ENCODE peak calls at places on chromosomes 4 and X, in four cellular contexts. S is colonic mucosa, V is ovary, F is mesenchymal stem cell. L is an unnamed sample. For H3K36me3 and H3K4me1, the result is how much of the 10 kb centered on the place peaks cover.

GRCh38 chrX:69616520-69617203 is 749 bp downstream of the EDA start:
- DNase-seq in S (peak), V (peak), F (no peak), L (no peak)

GRCh38 chrX:74450803-74451449 is 29.6 kb downstream of the SLC16A2 start:
- DNase-seq in F (peak), V (no peak), S (no peak), L (no peak)

GRCh38 chrX:117995378-117995777 is 121.2 kb downstream of the KLHL13 start:
- DNase-seq in V (no peak), F (no peak), S (no peak), L (no peak)

GRCh38 chr4:73917081-73917501 is 47.9 kb downstream of the CXCL1 start:
- DNase-seq in S (no peak), V (no peak), F (peak), L (no peak)

GRCh38 chr4:177239475-177239874 is 70.2 kb upstream of the NEIL3 start:
- DNase-seq in F (no peak), S (no peak), V (no peak), L (no peak)

GRCh38 chr4:154838155-154838554 is 57.1 kb downstream of the RBM46 start:
- DNase-seq in S (no peak), V (no peak), F (no peak), L (no peak)

GRCh38 chrX:41677183-41677582 is 11.6 kb upstream of the GPR34 start:
- DNase-seq in S (no peak), F (no peak), V (no peak), L (no peak)

GRCh38 chrX:1389181-1389992 is 2.5 kb downstream of the SLC25A6 start:
- DNase-seq in S (no peak), V (peak), F (no peak), L (no peak)

DNA sequence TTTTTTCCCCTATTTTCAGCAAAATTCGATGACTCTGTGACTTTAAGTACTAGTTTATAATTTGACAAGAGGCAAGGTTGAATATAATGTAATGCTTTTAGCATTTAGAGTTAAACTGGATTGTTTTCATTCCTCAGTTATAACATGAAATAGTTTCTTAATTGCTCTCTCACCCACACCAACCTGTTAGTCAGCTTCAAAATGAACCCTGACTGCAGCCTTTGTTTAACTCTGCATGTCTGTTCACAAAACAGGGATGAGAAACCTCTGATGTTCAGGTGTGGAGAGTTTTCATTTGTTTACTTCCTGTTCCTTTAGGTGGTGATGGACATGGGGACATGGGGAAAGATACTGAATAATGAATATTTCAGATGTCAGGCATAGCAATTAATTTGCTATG is 49.9 kb upstream of the MND1 start:
- DNase-seq in V (no peak), S (no peak), F (no peak), L (no peak)
- H3K36me3 ChIP-seq in V (under half), S (under half), F (half or more), L (under half)

DNA sequence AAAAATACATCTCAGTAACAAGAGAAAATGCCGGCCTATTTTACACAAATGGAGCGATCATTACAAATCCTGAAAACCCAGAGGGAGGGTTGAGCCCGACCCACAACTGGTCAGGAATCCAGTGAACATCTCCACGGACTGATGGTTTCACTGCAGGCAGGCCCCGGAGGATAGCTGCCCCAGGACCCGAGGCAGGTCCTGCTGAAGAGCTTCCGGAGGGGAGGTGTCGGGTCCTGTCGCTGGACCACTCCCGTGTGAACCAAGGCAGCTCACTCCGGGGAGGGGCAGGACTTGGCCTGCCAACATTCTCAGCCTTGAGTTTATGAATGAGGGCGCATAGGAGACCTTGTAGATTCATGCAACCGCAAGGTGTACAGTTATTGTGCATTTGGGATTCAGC is 4.8 kb upstream of the CRMP1 start:
- DNase-seq in F (no peak), V (no peak), S (no peak), L (no peak)
- H3K4me1 ChIP-seq in F (under half), V (under half), S (under half), L (under half)

DNA sequence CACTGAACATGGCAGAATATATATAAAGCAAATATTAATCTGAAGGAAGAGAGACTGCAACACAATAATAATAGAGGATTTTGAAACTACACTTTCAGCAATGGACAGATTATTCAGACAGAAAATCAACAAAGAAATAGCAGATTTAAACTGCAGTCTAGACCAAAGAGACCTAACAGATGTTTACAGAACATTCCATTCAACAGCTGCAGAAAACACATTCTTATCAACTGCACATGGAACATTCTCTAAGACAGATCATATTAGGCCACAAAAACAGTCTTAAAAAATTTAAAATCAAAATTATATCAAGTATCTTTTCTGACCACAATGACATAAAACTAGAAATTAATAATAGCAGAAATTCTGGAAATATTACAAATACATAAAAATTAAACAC is 27.1 kb downstream of the CENPE start:
- DNase-seq in V (no peak), F (peak), S (no peak), L (no peak)
- H3K36me3 ChIP-seq in V (under half), F (under half), S (under half), L (under half)

DNA sequence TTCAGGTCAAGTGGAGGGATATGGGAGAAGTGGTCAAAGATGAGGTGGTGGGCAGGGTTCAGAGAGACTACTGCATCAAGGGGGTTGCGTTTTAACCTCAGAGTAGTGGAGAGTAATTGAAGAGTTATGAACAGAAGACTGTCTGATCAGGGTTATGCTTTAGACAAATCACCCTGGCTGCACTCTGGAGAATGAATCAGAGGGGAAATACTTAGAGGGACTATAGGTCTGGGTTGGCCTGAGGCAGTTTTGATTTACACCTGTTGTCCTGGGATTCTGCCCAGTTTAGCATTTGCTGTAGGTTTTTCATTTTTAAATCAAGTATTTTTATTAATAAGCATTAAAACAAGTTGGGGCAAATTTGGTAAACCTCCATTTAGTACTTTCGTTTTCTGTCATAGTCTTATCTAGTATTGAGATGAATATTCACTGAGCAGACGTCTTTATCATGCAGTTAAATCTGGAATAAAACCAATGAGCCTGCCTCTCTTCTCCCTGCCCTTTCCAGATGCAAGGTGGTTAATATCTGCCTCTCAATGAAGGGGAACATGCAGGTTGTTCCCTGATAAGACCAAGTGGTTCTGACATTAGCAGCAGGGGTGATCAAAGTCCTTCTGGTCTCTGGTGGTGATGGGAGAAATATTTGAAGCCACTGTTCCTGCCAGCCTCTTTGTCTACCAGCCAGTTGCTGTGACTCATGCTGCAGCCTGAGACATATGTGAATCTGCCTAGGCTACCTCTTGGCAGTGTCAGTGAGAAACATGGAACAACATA is 116.0 kb upstream of the RPS6KA3 start:
- DNase-seq in V (no peak), F (peak), S (no peak), L (no peak)
- H3K4me1 ChIP-seq in V (under half), F (under half), S (under half), L (under half)

GRCh38 chr4:153566751-153567150 is 100.6 kb downstream of the TMEM131L start:
- DNase-seq in S (peak), F (no peak), V (no peak), L (no peak)
- H3K36me3 ChIP-seq in S (under half), F (under half), V (under half), L (under half)

GRCh38 chr4:41533685-41534084 is 4.3 kb upstream of the LIMCH1 start:
- DNase-seq in F (no peak), S (no peak), V (no peak), L (no peak)
- H3K4me1 ChIP-seq in F (under half), S (under half), V (under half), L (under half)

DNA sequence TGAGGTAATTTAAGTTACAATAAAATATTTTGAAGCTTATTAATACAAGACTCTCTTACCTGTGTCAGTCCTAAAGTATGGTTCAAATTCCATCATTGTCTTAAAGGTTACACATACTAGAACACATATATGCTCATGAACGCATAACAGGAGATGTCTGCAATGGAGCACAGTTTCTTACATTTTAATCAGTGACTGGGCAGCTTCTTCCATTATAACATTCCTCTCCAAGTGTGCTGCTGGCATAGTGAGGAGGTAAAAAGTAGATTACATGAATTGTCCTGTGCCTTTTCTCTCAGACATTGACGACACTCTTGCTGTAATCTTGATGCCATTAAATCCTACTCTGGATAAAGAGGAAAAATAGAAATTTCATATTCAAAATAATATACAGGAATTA is 40.8 kb upstream of the GRID2 start:
- DNase-seq in F (no peak), V (no peak), S (no peak), L (no peak)
- H3K36me3 ChIP-seq in F (under half), V (under half), S (under half), L (under half)